ENCODE peak calls at places on chromosomes 13 and 19, in four cellular contexts. Y, H, M and I are unnamed samples. For H3K36me3, the result is how much of the 10 kb centered on the place peaks cover.

GRCh38 chr19:46571495-46571894 is 29.6 kb upstream of the CALM3 start:
- DNase-seq in H (no peak), M (peak), Y (no peak), I (no peak)

GRCh38 chr13:30774214-30774730 is 38.9 kb downstream of the ALOX5AP start:
- DNase-seq in Y (no peak), M (no peak), H (no peak), I (no peak)

GRCh38 chr13:101454767-101455166 is 2.3 kb downstream of the ITGBL1 start:
- DNase-seq in H (no peak), M (no peak), Y (peak), I (no peak)

GRCh38 chr19:41871573-41872383 is 5.3 kb upstream of the CD79A start:
- DNase-seq in M (no peak), H (no peak), Y (no peak), I (no peak)

GRCh38 chr13:46317120-46317519 is 69.9 kb downstream of the RUBCNL start:
- DNase-seq in M (no peak), H (no peak), Y (no peak), I (no peak)

GRCh38 chr19:40609561-40610395 is 8.6 kb downstream of the LTBP4 start:
- DNase-seq in H (peak), Y (peak), M (peak), I (peak)

GRCh38 chr19:35144600-35145436 is 1.8 kb downstream of the FXYD7 start:
- DNase-seq in Y (no peak), M (no peak), H (no peak), I (peak)

GRCh38 chr19:55251296-55252081 is 7.3 kb downstream of the PPP6R1 start:
- DNase-seq in M (no peak), H (no peak), Y (peak), I (no peak)

GRCh38 chr19:11203194-11204075 is 6.1 kb upstream of the KANK2 start:
- DNase-seq in M (peak), H (peak), Y (peak), I (no peak)

GRCh38 chr19:47421844-47422395 is 2.6 kb upstream of the MEIS3 start:
- DNase-seq in M (peak), Y (no peak), H (peak), I (no peak)

GRCh38 chr13:33219926-33220325 is 65.6 kb downstream of the STARD13 start:
- DNase-seq in H (no peak), M (no peak), Y (no peak), I (no peak)

GRCh38 chr13:31982540-31982939 is 49.0 kb upstream of the FRY start:
- DNase-seq in Y (peak), M (peak), H (no peak), I (peak)

GRCh38 chr13:99406799-99407201 is 94.5 kb upstream of the TM9SF2 start:
- DNase-seq in Y (no peak), M (no peak), H (no peak), I (no peak)

GRCh38 chr19:48381178-48381950 is 10.0 kb downstream of the KDELR1 start:
- DNase-seq in M (no peak), H (no peak), Y (no peak), I (no peak)

GRCh38 chr19:39845172-39845571 is 1.0 kb downstream of the FBL start:
- DNase-seq in Y (no peak), H (no peak), M (no peak), I (peak)

GRCh38 chr13:51804295-51805172 is 571 bp upstream of the DHRS12 start:
- DNase-seq in H (no peak), M (no peak), Y (no peak), I (no peak)

GRCh38 chr13:77150651-77151050 is 123.7 kb upstream of the FBXL3 start:
- DNase-seq in M (no peak), Y (no peak), H (no peak), I (no peak)

GRCh38 chr19:41991025-41991424 is 3.0 kb downstream of the ATP1A3 start:
- DNase-seq in M (no peak), H (no peak), Y (no peak), I (no peak)

GRCh38 chr13:40410315-40410714 is 256.1 kb downstream of the FOXO1 start:
- DNase-seq in M (no peak), H (no peak), Y (no peak), I (no peak)

GRCh38 chr19:16637535-16637934 is 9.5 kb upstream of the MED26 start:
- DNase-seq in Y (no peak), M (no peak), H (no peak), I (no peak)

GRCh38 chr13:92826197-92826596 is 400.4 kb upstream of the GPC6 start:
- DNase-seq in H (no peak), M (no peak), Y (no peak), I (no peak)

GRCh38 chr13:60572003-60572792 is 175.2 kb downstream of the TDRD3 start:
- DNase-seq in H (no peak), Y (peak), M (no peak), I (no peak)

GRCh38 chr13:30735025-30735967 is at the start of gene ALOX5AP:
- DNase-seq in H (no peak), Y (no peak), M (no peak), I (no peak)

GRCh38 chr19:38800577-38801347 is 11.8 kb downstream of the LGALS7B start:
- DNase-seq in Y (no peak), M (no peak), H (no peak), I (no peak)

GRCh38 chr19:17296976-17297375 is 6.2 kb downstream of the ABHD8 start:
- DNase-seq in Y (no peak), M (no peak), H (no peak), I (no peak)

GRCh38 chr19:5863030-5863665 is 7.2 kb downstream of the FUT5 start:
- DNase-seq in Y (no peak), M (no peak), H (no peak), I (no peak)

GRCh38 chr13:44148159-44148929 is 225.3 kb upstream of the SERP2 start:
- DNase-seq in M (no peak), Y (no peak), H (no peak), I (no peak)

GRCh38 chr13:30520571-30520970 is 54.8 kb upstream of the HMGB1 start:
- DNase-seq in H (no peak), Y (no peak), M (no peak), I (no peak)

GRCh38 chr13:75417647-75418046 is 64.3 kb downstream of the TBC1D4 start:
- DNase-seq in M (no peak), Y (no peak), H (no peak), I (no peak)

GRCh38 chr19:17035842-17036424 is 9.3 kb upstream of the CPAMD8 start:
- DNase-seq in M (no peak), H (no peak), Y (no peak), I (no peak)

GRCh38 chr13:102642475-102642874 is 45.7 kb downstream of the TPP2 start:
- DNase-seq in H (peak), M (no peak), Y (no peak), I (no peak)

DNA sequence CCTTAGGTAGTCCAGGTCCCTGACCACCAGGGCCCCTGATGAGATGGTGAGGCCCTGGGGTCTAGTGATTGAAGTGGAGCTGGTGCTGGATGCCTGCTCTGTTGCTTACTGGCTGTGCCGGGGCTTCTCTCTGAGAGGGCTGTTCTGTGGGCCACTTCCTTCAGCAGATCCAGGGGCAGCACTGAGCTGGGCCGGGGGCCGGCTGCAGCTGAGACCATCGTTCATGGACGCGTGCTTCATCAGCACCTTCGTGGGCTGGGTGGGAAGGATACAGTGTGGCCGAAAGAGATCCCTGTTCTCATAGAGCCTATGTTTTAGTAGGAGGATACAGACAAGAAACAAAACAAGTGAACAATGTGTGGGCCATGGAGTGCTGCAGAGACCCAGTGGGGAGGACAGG is 33.2 kb upstream of the TEX29 start:
- DNase-seq in H (no peak), M (no peak), Y (no peak), I (no peak)
- H3K36me3 ChIP-seq in H (under half), M (under half), Y (under half), I (half or more)

DNA sequence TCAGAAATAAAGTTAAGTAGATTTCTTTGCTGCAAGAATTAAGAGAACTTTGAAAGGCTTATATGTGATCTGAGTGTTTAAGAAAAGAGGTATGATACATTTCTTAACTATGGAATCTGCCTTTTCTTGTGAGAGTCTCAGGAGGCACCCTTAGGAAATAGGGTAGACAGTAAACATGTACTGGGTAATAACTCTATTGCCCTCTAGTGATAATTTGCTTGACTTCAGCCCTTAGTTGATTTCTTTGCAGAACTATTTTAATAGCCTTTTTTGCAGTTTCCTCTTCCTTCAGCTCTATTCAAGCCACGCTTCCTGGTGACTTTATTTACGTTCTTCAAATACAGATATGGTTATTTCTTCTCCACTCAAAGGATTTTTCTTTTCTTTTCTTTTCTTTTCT is 37.0 kb upstream of the CCNA1 start:
- DNase-seq in Y (peak), H (no peak), M (no peak), I (no peak)
- TF ChIP-seq CTCF in Y (peak), H (peak), M (no peak), I (peak)

GRCh38 chr19:19279853-19280252 is 6.8 kb upstream of the TM6SF2 start:
- DNase-seq in H (no peak), M (no peak), Y (no peak), I (no peak)

GRCh38 chr19:19280561-19280960 is 7.5 kb upstream of the TM6SF2 start:
- DNase-seq in M (no peak), Y (no peak), H (no peak), I (no peak)

GRCh38 chr19:19285723-19286122 is 12.6 kb upstream of the TM6SF2 start:
- DNase-seq in H (no peak), Y (no peak), M (no peak), I (no peak)
- H3K36me3 ChIP-seq in H (under half), Y (under half), M (half or more), I (half or more)

GRCh38 chr13:94269557-94269956 is 209.9 kb downstream of the DCT start:
- DNase-seq in H (no peak), M (no peak), Y (no peak), I (no peak)
- TF ChIP-seq CTCF in H (no peak), M (no peak), Y (no peak), I (no peak)

DNA sequence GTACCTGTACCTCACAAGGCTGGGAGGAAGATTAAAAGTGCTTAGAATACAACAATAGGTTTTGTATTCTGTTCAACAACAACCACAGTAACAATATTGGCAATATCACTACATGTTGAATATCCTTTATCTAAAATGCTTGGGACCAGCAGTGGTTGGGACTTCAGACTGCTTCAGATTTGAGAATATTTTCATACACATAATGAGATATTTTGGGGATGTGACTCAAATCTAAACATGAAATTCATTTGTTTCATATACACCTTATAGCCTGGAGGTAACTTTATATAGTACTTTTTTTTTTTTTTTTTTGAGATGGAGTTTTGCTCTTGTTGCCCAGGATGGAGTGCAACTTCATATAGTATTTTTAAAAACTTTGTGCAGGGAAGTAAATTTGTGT is 73.9 kb downstream of the USP12 start:
- DNase-seq in Y (no peak), M (no peak), H (no peak), I (no peak)
- H3K36me3 ChIP-seq in Y (under half), M (under half), H (under half), I (under half)

GRCh38 chr13:89061821-89062220 is 1390.7 kb downstream of the SLITRK5 start:
- DNase-seq in Y (no peak), M (no peak), H (no peak), I (no peak)

DNA sequence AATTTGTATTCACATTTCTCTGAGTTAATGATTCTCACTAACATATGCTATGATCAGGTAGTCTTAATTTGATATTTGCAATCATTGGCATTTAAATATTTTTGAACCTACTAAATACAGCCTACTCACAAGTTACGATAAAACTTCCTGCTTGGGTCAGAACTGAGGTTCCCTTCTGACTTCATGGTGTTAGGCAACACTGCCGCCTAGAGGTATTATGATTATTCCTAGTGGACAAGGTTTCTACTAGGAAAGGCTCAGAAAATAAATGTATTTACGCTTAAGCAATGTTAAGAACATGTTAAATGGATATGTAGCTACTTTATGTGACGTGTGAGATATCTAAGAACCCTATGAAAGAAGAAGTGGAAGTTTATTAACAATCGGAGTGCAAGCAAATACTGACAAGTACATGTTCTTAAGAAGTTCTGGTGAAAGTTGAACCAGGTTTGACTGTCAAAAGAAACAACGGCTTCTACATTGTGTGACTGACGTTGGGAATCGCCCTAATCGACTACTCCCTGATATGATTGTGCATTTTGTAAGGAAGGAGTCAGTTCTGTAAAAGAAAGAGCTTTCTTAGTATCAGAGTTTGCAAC is 1395.8 kb downstream of the SLITRK5 start:
- DNase-seq in M (peak), H (no peak), Y (no peak), I (no peak)
- TF ChIP-seq CTCF in M (peak), H (no peak), Y (no peak), I (peak)